ENCODE peak calls at places on chromosomes 6 and 20, in nine cellular contexts. I is aorta; S is body of pancreas; M is upper lobe of right lung; L is right cardiac atrium; B is RWPE2; D is CD4-positive, CD25-positive, alpha-beta regulatory T cell; K is heart left ventricle; H is upper lobe of left lung. J is an unnamed sample.

GRCh38 chr6:52403627-52404026 is 16.5 kb upstream of the EFHC1 start:
- ATAC-seq in B (no peak), S (peak; percentile 51), H (no peak), M (no peak), K (peak; percentile 90), D (no peak), L (peak; percentile 47), I (no peak), J (peak; percentile 34)

GRCh38 chr20:63219447-63219821 is 3.5 kb upstream of the YTHDF1 start:
- ATAC-seq in L (no peak), H (no peak), I (no peak), B (no peak), D (no peak), M (no peak), K (no peak), S (no peak), J (no peak)

GRCh38 chr20:50224553-50225255 is 34.1 kb downstream of the CEBPB start:
- ATAC-seq in S (peak; percentile 63), D (no peak), H (peak; percentile 60), L (peak; percentile 82), K (peak; percentile 90), I (peak; percentile 81), B (no peak), M (peak; percentile 75), J (peak; percentile 90)

GRCh38 chr20:57387945-57388351 is 3.2 kb upstream of the RBM38 start:
- ATAC-seq in L (no peak), B (no peak), M (no peak), S (no peak), D (no peak), H (no peak), K (no peak), I (no peak), J (no peak)

GRCh38 chr6:157126183-157127098 is 196.9 kb downstream of the TMEM242 start:
- ATAC-seq in L (no peak), B (no peak), H (no peak), S (no peak), M (no peak), I (no peak), K (no peak), D (no peak), J (no peak)

GRCh38 chr6:149212202-149212601 is 105.3 kb upstream of the TAB2 start:
- ATAC-seq in S (no peak), B (no peak), I (no peak), M (no peak), D (peak; percentile 25), H (no peak), L (no peak), K (no peak), J (no peak)

GRCh38 chr20:32541917-32542615 is 43.1 kb downstream of the NOL4L start:
- ATAC-seq in K (no peak), H (no peak), B (no peak), D (no peak), L (no peak), S (no peak), M (no peak), I (no peak), J (no peak)

GRCh38 chr20:17835240-17835940 is 133.2 kb downstream of the SNX5 start:
- ATAC-seq in H (peak; percentile 7), L (peak; percentile 79), K (peak; percentile 64), S (peak; percentile 49), M (no peak), I (peak; percentile 63), D (no peak), B (peak; percentile 86), J (peak; percentile 50)

GRCh38 chr6:168320661-168321060 is 1.1 kb upstream of the DACT2 start:
- ATAC-seq in K (no peak), I (no peak), M (no peak), B (no peak), S (no peak), D (no peak), H (peak; percentile 61), L (no peak), J (no peak)

GRCh38 chr6:38262041-38262440 is 377.7 kb downstream of the BTBD9 start:
- ATAC-seq in M (peak; percentile 37), D (no peak), H (no peak), I (no peak), S (no peak), B (peak; percentile 95), K (peak; percentile 98), L (peak; percentile 69), J (no peak)

GRCh38 chr6:111586554-111586953 is 19.1 kb downstream of the TRAF3IP2 start:
- ATAC-seq in I (no peak), L (no peak), S (no peak), H (no peak), M (no peak), D (peak; percentile 52), K (no peak), B (no peak), J (no peak)

GRCh38 chr20:46977204-46977603 is 82.6 kb downstream of the EYA2 start:
- ATAC-seq in S (no peak), M (no peak), K (no peak), L (no peak), H (no peak), D (no peak), I (no peak), B (no peak), J (no peak)

GRCh38 chr6:23003671-23004598 is 434.6 kb downstream of the HDGFL1 start:
- ATAC-seq in M (no peak), B (no peak), D (no peak), I (peak; percentile 69), L (peak; percentile 61), K (peak; percentile 58), H (no peak), S (no peak), J (peak; percentile 50)

GRCh38 chr20:59938221-59938620 is 1.9 kb downstream of the PPP1R3D start:
- ATAC-seq in S (no peak), M (no peak), B (peak; percentile 29), I (no peak), D (no peak), L (no peak), H (no peak), K (no peak), J (no peak)

GRCh38 chr20:19022791-19023448 is 189.5 kb upstream of the SLC24A3 start:
- ATAC-seq in H (no peak), B (no peak), S (no peak), K (no peak), M (no peak), L (no peak), I (no peak), D (no peak), J (no peak)

GRCh38 chr6:159416891-159417540 is 247.8 kb downstream of the FNDC1 start:
- ATAC-seq in S (no peak), L (no peak), M (no peak), H (no peak), K (no peak), I (no peak), D (no peak), B (no peak), J (no peak)
- H3K27ac ChIP-seq in S (no peak overlapping the region), L (no peak overlapping the region), M (no peak overlapping the region), H (no peak overlapping the region), K (no peak overlapping the region), I (no peak overlapping the region), D (no peak overlapping the region), B (no peak overlapping the region), J (no peak overlapping the region)

GRCh38 chr6:57089265-57089664 is 723 bp upstream of the ZNF451 start:
- ATAC-seq in B (no peak), I (no peak), S (no peak), M (no peak), D (no peak), K (no peak), H (no peak), L (no peak), J (no peak)
- H3K27ac ChIP-seq in B (peak overlapping the region; percentile 55), I (no peak overlapping the region), S (no peak overlapping the region), M (peak overlapping the region; percentile 85), D (peak overlapping the region; percentile 76), K (peak overlapping the region; percentile 86), H (no peak overlapping the region), L (no peak overlapping the region), J (peak overlapping the region; percentile 86)

GRCh38 chr6:73644030-73644429 is 9.8 kb downstream of the SLC17A5 start:
- ATAC-seq in K (no peak), I (no peak), L (no peak), S (no peak), M (no peak), H (no peak), D (no peak), B (peak; percentile 53), J (no peak)

GRCh38 chr6:73642530-73642929 is 11.3 kb downstream of the SLC17A5 start:
- ATAC-seq in H (no peak), I (no peak), B (no peak), S (no peak), L (no peak), K (no peak), D (no peak), M (no peak), J (no peak)

GRCh38 chr6:73649783-73650182 is 4.0 kb downstream of the SLC17A5 start:
- ATAC-seq in B (no peak), S (no peak), M (no peak), D (no peak), H (no peak), K (no peak), I (no peak), L (no peak), J (no peak)

GRCh38 chr6:73648166-73648565 is 5.6 kb downstream of the SLC17A5 start:
- ATAC-seq in B (no peak), D (no peak), K (no peak), I (no peak), S (no peak), M (no peak), H (no peak), L (no peak), J (no peak)

GRCh38 chr6:73644941-73645591 is 8.7 kb downstream of the SLC17A5 start:
- ATAC-seq in D (peak; percentile 34), B (peak; percentile 13), K (no peak), I (no peak), H (no peak), S (no peak), L (peak; percentile 25), M (no peak), J (no peak)
- H3K27ac ChIP-seq in D (no peak overlapping the region), B (no peak overlapping the region), K (no peak overlapping the region), I (no peak overlapping the region), H (no peak overlapping the region), S (no peak overlapping the region), L (no peak overlapping the region), M (no peak overlapping the region), J (peak overlapping the region; percentile 64)

GRCh38 chr20:38133680-38134426 is 31.2 kb downstream of the TGM2 start:
- ATAC-seq in S (no peak), L (no peak), I (no peak), B (no peak), M (no peak), H (no peak), D (no peak), K (no peak), J (no peak)

GRCh38 chr20:38136421-38137245 is 28.4 kb downstream of the TGM2 start:
- ATAC-seq in I (no peak), K (peak; percentile 50), L (no peak), D (no peak), H (no peak), M (no peak), S (no peak), B (no peak), J (no peak)

GRCh38 chr20:38134427-38135281 is 30.4 kb downstream of the TGM2 start:
- ATAC-seq in H (no peak), D (no peak), B (peak; percentile 48), S (peak; percentile 43), K (peak; percentile 45), M (peak; percentile 30), I (no peak), L (peak; percentile 51), J (peak; percentile 17)

GRCh38 chr20:38137441-38138037 is 27.5 kb downstream of the TGM2 start:
- ATAC-seq in L (no peak), H (no peak), S (no peak), I (no peak), B (no peak), D (no peak), M (no peak), K (no peak), J (no peak)

GRCh38 chr20:38135641-38136420 is 29.2 kb downstream of the TGM2 start:
- ATAC-seq in M (no peak), I (no peak), B (no peak), L (peak; percentile 4), S (no peak), D (no peak), H (no peak), K (peak; percentile 2), J (no peak)
- H3K27ac ChIP-seq in M (peak overlapping the region; percentile 58), I (no peak overlapping the region), B (peak overlapping the region; percentile 50), L (peak overlapping the region; percentile 87), S (no peak overlapping the region), D (no peak overlapping the region), H (peak overlapping the region; percentile 70), K (peak overlapping the region; percentile 62), J (peak overlapping the region; percentile 21)

J was measured in gastroesophageal sphincter.